ENCODE peak calls at places on chromosomes 13 and 19, in eight cellular contexts. Z is psoas muscle; A is CD8-positive, alpha-beta memory T cell; R is heart left ventricle; F is effector memory CD4-positive, alpha-beta T cell; K is colonic mucosa; O is CD4-positive, alpha-beta memory T cell; U is tibial nerve. V is an unnamed sample.
A peak's percentile ranks its signal among the peaks of the same experiment; 100 is the strongest.

GRCh38 chr13:98585946-98586345 is 9.0 kb upstream of the STK24 start:
- DNase-seq in U (no peak), Z (no peak), F (no peak), A (no peak), O (no peak), K (no peak), R (no peak), V (no peak)

GRCh38 chr13:50685491-50685890 is 158.0 kb downstream of the DLEU7 start:
- DNase-seq in Z (peak; percentile 47), F (no peak), R (peak; percentile 86), O (no peak), A (no peak), U (peak; percentile 77), K (peak; percentile 50), V (no peak)

GRCh38 chr13:93476175-93476574 is 249.6 kb downstream of the GPC6 start:
- DNase-seq in K (no peak), A (no peak), F (no peak), O (no peak), Z (no peak), U (no peak), R (no peak), V (no peak)

GRCh38 chr13:95023405-95023804 is 277.8 kb downstream of the ABCC4 start:
- DNase-seq in R (no peak), A (no peak), O (no peak), F (no peak), U (no peak), Z (no peak), K (no peak), V (no peak)

GRCh38 chr13:105278797-105279425 is 1256.6 kb downstream of the EFNB2 start:
- DNase-seq in F (no peak), O (no peak), U (no peak), R (no peak), K (no peak), Z (no peak), A (no peak), V (no peak)

GRCh38 chr13:48487968-48488367 is 44.9 kb downstream of the RCBTB2 start:
- DNase-seq in U (no peak), F (no peak), A (no peak), R (no peak), Z (no peak), O (no peak), K (no peak), V (no peak)

GRCh38 chr13:45198924-45199323 is 1.9 kb downstream of the KCTD4 start:
- DNase-seq in O (no peak), A (no peak), K (no peak), Z (no peak), F (no peak), U (no peak), R (no peak), V (no peak)

GRCh38 chr19:18620311-18620710 is 7.6 kb downstream of the TMEM59L start:
- DNase-seq in F (no peak), O (no peak), R (no peak), U (no peak), A (no peak), Z (no peak), K (no peak), V (no peak)

GRCh38 chr13:72875233-72875632 is 93.3 kb downstream of the PIBF1 start:
- DNase-seq in U (no peak), O (no peak), R (no peak), F (no peak), A (no peak), K (no peak), Z (no peak), V (no peak)

GRCh38 chr19:10896851-10897526 is 25.6 kb downstream of the CARM1 start:
- DNase-seq in R (no peak), U (no peak), Z (no peak), O (no peak), K (peak; percentile 40), A (no peak), F (no peak), V (no peak)

GRCh38 chr13:27082325-27082724 is 89.3 kb downstream of the USP12 start:
- DNase-seq in A (no peak), K (no peak), R (no peak), U (no peak), O (no peak), F (no peak), Z (no peak), V (no peak)

GRCh38 chr19:55454787-55455243 is 6.6 kb downstream of the ISOC2 start:
- DNase-seq in O (peak; percentile 40), U (no peak), Z (no peak), F (no peak), A (no peak), K (no peak), R (no peak), V (peak; percentile 24)

GRCh38 chr19:14116918-14117578 is 514 bp downstream of the PRKACA start:
- DNase-seq in K (peak; percentile 31), A (no peak), O (peak; percentile 14), U (no peak), F (peak; percentile 8), Z (peak; percentile 63), R (peak; percentile 71), V (no peak)

GRCh38 chr13:40776232-40776631 is 5.2 kb upstream of the MRPS31 start:
- DNase-seq in U (no peak), Z (no peak), O (no peak), R (no peak), F (no peak), A (no peak), K (no peak), V (no peak)

DNA sequence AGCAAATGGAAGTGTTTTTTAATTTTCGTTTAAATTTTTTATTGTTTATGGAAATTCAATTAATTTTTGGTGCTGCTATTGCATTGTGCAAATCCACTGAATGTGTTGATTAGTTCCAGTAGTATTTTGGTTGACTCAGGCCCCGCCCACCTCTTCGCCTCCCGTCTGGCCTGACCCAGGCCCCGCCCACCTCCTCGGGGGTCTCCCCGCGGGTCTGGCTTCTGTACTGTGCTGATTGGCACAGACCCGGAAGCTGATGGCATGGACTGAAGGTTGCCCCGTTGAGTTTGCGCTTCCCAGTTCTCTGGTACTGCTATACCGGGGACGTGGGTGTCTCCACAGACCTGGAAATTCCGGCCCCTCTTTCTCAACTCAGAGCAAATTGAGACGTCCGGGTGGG is 14.6 kb downstream of the ZNF701 start:
- DNase-seq in O (no peak), U (no peak), Z (no peak), R (no peak), F (no peak), A (no peak), K (no peak), V (no peak)
- H3K9me3 ChIP-seq in O (peaks cover 32% of the 10 kb centered on the region), U (no peaks in the 10 kb centered on the region), Z (no peaks in the 10 kb centered on the region), R (peaks cover 6% of the 10 kb centered on the region), F (peaks cover 17% of the 10 kb centered on the region), A (peaks cover 35% of the 10 kb centered on the region), K (no peaks in the 10 kb centered on the region), V (peaks cover 11% of the 10 kb centered on the region)

DNA sequence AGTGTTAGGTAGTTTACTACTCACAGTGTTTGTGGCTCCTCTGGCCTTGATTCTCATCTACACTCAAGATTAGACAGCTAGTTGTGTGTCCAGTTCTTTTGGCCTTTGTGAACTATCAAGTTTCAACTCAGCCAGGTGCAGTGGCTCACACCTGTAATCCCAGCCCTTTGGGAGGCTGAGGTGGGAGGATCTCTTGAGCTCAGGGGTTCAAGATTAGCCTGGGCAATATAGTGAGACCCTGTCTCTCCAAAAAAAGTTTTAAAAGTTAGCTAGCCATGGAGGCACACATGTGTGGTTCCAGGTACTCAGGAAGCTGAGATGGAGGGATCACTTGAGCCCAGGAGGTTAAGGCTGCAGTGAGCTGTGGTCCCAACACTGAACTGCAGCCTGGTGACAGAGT is 16.1 kb downstream of the ZNF226 start:
- DNase-seq in R (no peak), F (no peak), A (no peak), K (no peak), O (no peak), U (no peak), Z (no peak), V (no peak)
- H3K9me3 ChIP-seq in R (peaks cover 94% of the 10 kb centered on the region), F (peaks cover 32% of the 10 kb centered on the region), A (peaks cover 58% of the 10 kb centered on the region), K (peaks cover 1% of the 10 kb centered on the region), O (peaks cover 59% of the 10 kb centered on the region), U (peaks cover 15% of the 10 kb centered on the region), Z (peaks cover 87% of the 10 kb centered on the region), V (peaks cover 30% of the 10 kb centered on the region)

DNA sequence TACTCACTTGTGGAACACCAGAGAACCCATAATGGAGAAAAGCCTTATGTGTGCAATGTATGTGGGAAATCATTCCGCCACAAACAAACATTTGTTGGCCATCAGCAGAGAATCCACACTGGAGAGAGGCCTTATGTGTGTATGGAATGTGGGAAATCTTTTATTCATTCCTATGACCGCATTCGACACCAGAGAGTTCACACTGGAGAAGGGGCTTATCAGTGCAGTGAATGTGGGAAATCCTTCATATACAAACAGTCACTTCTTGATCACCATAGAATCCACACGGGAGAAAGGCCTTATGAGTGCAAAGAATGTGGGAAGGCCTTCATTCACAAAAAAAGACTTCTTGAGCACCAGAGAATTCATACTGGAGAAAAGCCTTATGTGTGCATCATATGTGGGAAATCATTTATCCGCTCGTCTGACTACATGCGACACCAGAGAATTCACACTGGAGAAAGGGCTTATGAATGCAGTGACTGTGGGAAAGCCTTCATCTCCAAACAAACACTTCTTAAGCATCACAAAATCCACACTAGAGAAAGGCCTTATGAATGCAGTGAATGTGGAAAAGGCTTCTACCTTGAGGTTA is 10.9 kb downstream of the ZNF549 start:
- DNase-seq in R (no peak), U (no peak), A (no peak), K (no peak), F (no peak), O (no peak), Z (no peak), V (no peak)
- H3K9me3 ChIP-seq in R (peaks cover 100% of the 10 kb centered on the region), U (peaks cover 9% of the 10 kb centered on the region), A (peaks cover 81% of the 10 kb centered on the region), K (peaks cover 23% of the 10 kb centered on the region), F (peaks cover 77% of the 10 kb centered on the region), O (peaks cover 80% of the 10 kb centered on the region), Z (peaks cover 96% of the 10 kb centered on the region), V (peaks cover 74% of the 10 kb centered on the region)

GRCh38 chr19:15177269-15178116 is 23.3 kb downstream of the NOTCH3 start:
- DNase-seq in A (peak; percentile 80), F (peak; percentile 63), K (peak; percentile 75), Z (peak; percentile 79), O (peak; percentile 79), U (peak; percentile 74), R (peak; percentile 93), V (peak; percentile 79)

GRCh38 chr19:15180451-15181390 is 20.1 kb downstream of the NOTCH3 start:
- DNase-seq in F (no peak), K (peak; percentile 65), Z (no peak), U (no peak), O (no peak), A (no peak), R (no peak), V (no peak)

GRCh38 chr19:15175609-15176008 is 25.2 kb downstream of the NOTCH3 start:
- DNase-seq in O (no peak), U (no peak), K (no peak), A (no peak), F (no peak), Z (no peak), R (no peak), V (no peak)

GRCh38 chr19:15181394-15181793 is 19.4 kb downstream of the NOTCH3 start:
- DNase-seq in U (no peak), A (no peak), F (no peak), Z (no peak), R (no peak), K (peak; percentile 46), O (no peak), V (no peak)

DNA sequence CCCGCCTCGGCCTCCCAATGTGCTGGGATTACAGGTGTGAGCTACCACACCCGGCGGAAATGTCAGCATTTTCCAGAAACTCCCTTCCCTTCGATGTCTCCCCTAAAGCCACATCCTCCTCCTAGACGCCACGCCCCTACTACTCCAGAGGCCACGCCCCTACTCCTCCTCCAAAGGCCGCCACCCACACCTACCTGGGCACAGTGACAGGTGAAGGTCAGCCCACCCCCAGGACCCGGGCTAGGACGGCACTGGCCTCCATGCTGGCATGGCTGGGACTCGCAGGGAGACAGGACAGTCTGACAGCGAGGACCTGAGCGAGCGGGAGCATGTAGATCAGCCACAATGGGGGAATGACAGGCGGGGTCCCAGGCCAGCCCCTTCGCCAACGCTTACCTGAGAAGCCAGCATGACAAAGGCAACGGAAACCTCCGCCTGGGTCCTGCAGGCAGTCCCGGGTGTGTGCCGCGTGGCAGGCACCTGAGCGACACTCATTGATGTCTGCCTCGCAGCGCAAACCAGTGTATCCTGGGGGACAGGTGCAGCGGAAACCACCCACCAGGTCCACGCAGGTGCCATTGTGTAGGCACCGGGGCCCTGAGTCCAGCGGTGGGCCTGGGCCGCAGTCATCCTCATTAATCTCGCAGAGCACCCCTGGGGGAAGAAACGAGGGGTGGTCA is 22.0 kb downstream of the NOTCH3 start:
- DNase-seq in O (no peak), U (no peak), F (no peak), K (no peak), Z (no peak), R (no peak), A (no peak), V (no peak)
- H3K9me3 ChIP-seq in O (no peaks in the 10 kb centered on the region), U (no peaks in the 10 kb centered on the region), F (no peaks in the 10 kb centered on the region), K (no peaks in the 10 kb centered on the region), Z (no peaks in the 10 kb centered on the region), R (no peaks in the 10 kb centered on the region), A (no peaks in the 10 kb centered on the region), V (no peaks in the 10 kb centered on the region)